ENCODE peak calls at places on chromosome 11, in ten cellular contexts. Z is coronary artery; L is stimulated activated CD4-positive, alpha-beta T cell treated with anti-CD3 and anti-CD28 coated beads, Interleukin-15, amount 100 ng/mL, for 1 hour; O is fibroblast of lung; R is substantia nigra; P is CD8-positive, alpha-beta memory T cell; V is tibial nerve; C is endothelial cell; U is myocyte; J is mesendoderm. X is an unnamed sample.
A peak's percentile ranks its signal among the peaks of the same experiment; 100 is the strongest.

GRCh38 chr11:6611092-6612007 is 666 bp downstream of the TAF10 start:
- DNase-seq in Z (peak; percentile 82), L (no peak), O (peak; percentile 44), R (no peak), P (no peak), V (no peak), C (no peak), U (peak; percentile 38), J (peak; percentile 43), X (no peak)

GRCh38 chr11:43930868-43931716 is 11.3 kb upstream of the C11orf96 start:
- DNase-seq in Z (peak; percentile 56), L (no peak), O (peak; percentile 64), R (no peak), P (no peak), V (no peak), C (no peak), U (peak; percentile 24), J (no peak), X (no peak)

GRCh38 chr11:122509091-122509490 is 146.4 kb upstream of the UBASH3B start:
- DNase-seq in Z (no peak), L (no peak), O (no peak), R (no peak), P (no peak), V (no peak), C (no peak), U (peak; percentile 26), J (no peak), X (no peak)

GRCh38 chr11:9150501-9150900 is 59.1 kb upstream of the SCUBE2 start:
- DNase-seq in Z (no peak), L (no peak), O (peak; percentile 75), R (no peak), P (no peak), V (no peak), C (no peak), U (peak; percentile 58), J (no peak), X (no peak)

GRCh38 chr11:18853086-18853720 is 61.6 kb upstream of the PTPN5 start:
- DNase-seq in Z (no peak), L (no peak), O (peak; percentile 32), R (no peak), P (no peak), V (no peak), C (peak; percentile 7), U (peak; percentile 0), J (peak; percentile 80), X (no peak)

GRCh38 chr11:61337706-61338268 is 4.8 kb downstream of the TKFC start:
- DNase-seq in Z (peak; percentile 65), L (no peak), O (no peak), R (no peak), P (no peak), V (no peak), C (no peak), U (no peak), J (no peak), X (no peak)

GRCh38 chr11:70741085-70741484 is 342.8 kb downstream of the CTTN start:
- DNase-seq in Z (no peak), L (no peak), O (no peak), R (no peak), P (no peak), V (no peak), C (no peak), U (no peak), J (no peak), X (no peak)

GRCh38 chr11:18633256-18634139 is 644 bp downstream of the SPTY2D1 start:
- DNase-seq in Z (no peak), L (no peak), O (peak; percentile 19), R (no peak), P (no peak), V (no peak), C (no peak), U (no peak), J (peak; percentile 44), X (no peak)

GRCh38 chr11:79506734-79507344 is 66.0 kb upstream of the TENM4 start:
- DNase-seq in Z (no peak), L (no peak), O (no peak), R (no peak), P (no peak), V (no peak), C (no peak), U (no peak), J (peak; percentile 91), X (no peak)

GRCh38 chr11:60844870-60845221 is 2.9 kb downstream of the CCDC86 start:
- DNase-seq in Z (no peak), L (no peak), O (no peak), R (no peak), P (no peak), V (no peak), C (no peak), U (no peak), J (no peak), X (no peak)

GRCh38 chr11:78256962-78257361 is 68.2 kb downstream of the USP35 start:
- DNase-seq in Z (peak; percentile 89), L (no peak), O (peak; percentile 93), R (no peak), P (no peak), V (peak; percentile 57), C (peak; percentile 6), U (peak; percentile 24), J (peak; percentile 27), X (no peak)

X was measured in CD4-positive, CD25-positive, alpha-beta regulatory T cell.